ENCODE peak calls at places on chromosomes 12 and 14, in five cellular contexts. H, T, Y, J and Z are unnamed samples.

GRCh38 chr12:53659609-53660008 is 16.3 kb downstream of the ATP5MC2 start:
- DNase-seq in H (peak; percentile 39), T (no peak), Y (no peak), J (no peak), Z (peak; percentile 19)

GRCh38 chr12:110039085-110039807 is 9.1 kb downstream of the C12orf76 start:
- DNase-seq in H (peak; percentile 99), T (peak; percentile 18), Y (peak; percentile 29), J (peak; percentile 96), Z (peak; percentile 92)

GRCh38 chr12:14710632-14711324 is 14.4 kb upstream of the GUCY2C start:
- DNase-seq in H (no peak), T (peak; percentile 76), Y (no peak), J (no peak), Z (no peak)

GRCh38 chr12:107783406-107784376 is 9.2 kb downstream of the ASCL4 start:
- DNase-seq in H (no peak), T (no peak), Y (no peak), J (no peak), Z (no peak)

GRCh38 chr14:71036433-71036832 is 129.2 kb downstream of the PCNX1 start:
- DNase-seq in H (no peak), T (no peak), Y (no peak), J (no peak), Z (no peak)

GRCh38 chr14:43116341-43116740 is 1390.7 kb downstream of the FSCB start:
- DNase-seq in H (no peak), T (no peak), Y (no peak), J (no peak), Z (no peak)

GRCh38 chr14:67357583-67358354 is 1.8 kb downstream of the ATP6V1D start:
- DNase-seq in H (peak; percentile 23), T (peak; percentile 20), Y (no peak), J (no peak), Z (peak; percentile 15)

GRCh38 chr14:84749191-84749945 is 780.6 kb upstream of the FLRT2 start:
- DNase-seq in H (no peak), T (no peak), Y (no peak), J (no peak), Z (no peak)

GRCh38 chr12:89326260-89327040 is 25.9 kb downstream of the DUSP6 start:
- DNase-seq in H (no peak), T (peak; percentile 81), Y (peak; percentile 30), J (no peak), Z (no peak)

GRCh38 chr14:76786556-76786955 is 25.3 kb downstream of the VASH1 start:
- DNase-seq in H (no peak), T (no peak), Y (no peak), J (no peak), Z (no peak)

GRCh38 chr14:101716956-101717662 is 44.4 kb upstream of the PPP2R5C start:
- DNase-seq in H (no peak), T (no peak), Y (peak; percentile 14), J (peak; percentile 21), Z (no peak)

GRCh38 chr12:111438501-111438900 is 32.8 kb downstream of the SH2B3 start:
- DNase-seq in H (peak; percentile 32), T (peak; percentile 48), Y (no peak), J (peak; percentile 43), Z (no peak)

GRCh38 chr14:55739967-55740707 is 160.1 kb downstream of the KTN1 start:
- DNase-seq in H (no peak), T (no peak), Y (peak; percentile 37), J (no peak), Z (no peak)

GRCh38 chr12:101204598-101205304 is 5.3 kb downstream of the SLC5A8 start:
- DNase-seq in H (no peak), T (no peak), Y (peak; percentile 26), J (no peak), Z (no peak)

GRCh38 chr12:111412007-111412829 is 6.5 kb downstream of the SH2B3 start:
- DNase-seq in H (no peak), T (peak; percentile 72), Y (peak; percentile 74), J (no peak), Z (no peak)

GRCh38 chr12:93990832-93991748 is 157.3 kb upstream of the PLXNC1 start:
- DNase-seq in H (peak; percentile 79), T (peak; percentile 76), Y (peak; percentile 47), J (peak; percentile 55), Z (peak; percentile 72)

GRCh38 chr12:59158066-59158465 is 237.8 kb upstream of the LRIG3 start:
- DNase-seq in H (no peak), T (peak; percentile 68), Y (no peak), J (no peak), Z (no peak)

GRCh38 chr12:76277480-76277879 is 70.7 kb downstream of the BBS10 start:
- DNase-seq in H (peak; percentile 81), T (no peak), Y (no peak), J (peak; percentile 66), Z (peak; percentile 62)

GRCh38 chr14:31992051-31992450 is 85.1 kb upstream of the ARHGAP5 start:
- DNase-seq in H (peak; percentile 98), T (no peak), Y (no peak), J (peak; percentile 86), Z (peak; percentile 73)

GRCh38 chr12:95733156-95733825 is 57.3 kb downstream of the NTN4 start:
- DNase-seq in H (peak; percentile 93), T (no peak), Y (no peak), J (peak; percentile 73), Z (peak; percentile 84)

GRCh38 chr14:75234173-75234855 is 44.3 kb upstream of the FOS start:
- DNase-seq in H (peak; percentile 72), T (peak; percentile 73), Y (no peak), J (peak; percentile 75), Z (peak; percentile 48)